ENCODE peak calls at places on chromosomes 13 and 19, in seven cellular contexts. W, I, C, H, S, P and T are unnamed samples.

GRCh38 chr19:45780448-45781281 is 1.6 kb downstream of the DMPK start:
- DNase-seq in W (no peak), I (no peak), C (no peak), H (no peak), S (no peak), P (no peak), T (no peak)

GRCh38 chr13:93758575-93758974 is 532.0 kb downstream of the GPC6 start:
- DNase-seq in W (no peak), I (no peak), C (no peak), H (no peak), S (no peak), P (no peak), T (no peak)

GRCh38 chr19:15538774-15539173 is 30.4 kb downstream of the CYP4F22 start:
- DNase-seq in W (no peak), I (no peak), C (no peak), H (no peak), S (no peak), P (no peak), T (no peak)

GRCh38 chr13:50592412-50593145 is 250.9 kb downstream of the DLEU7 start:
- DNase-seq in W (no peak), I (no peak), C (no peak), H (no peak), S (no peak), P (no peak), T (no peak)

GRCh38 chr13:101916758-101917474 is 464.4 kb downstream of the ITGBL1 start:
- DNase-seq in W (no peak), I (no peak), C (no peak), H (no peak), S (peak), P (no peak), T (no peak)

GRCh38 chr19:37691881-37692504 is 27.6 kb downstream of the ZNF607 start:
- DNase-seq in W (peak), I (peak), C (peak), H (no peak), S (peak), P (peak), T (no peak)

GRCh38 chr13:80586356-80586755 is 245.4 kb upstream of the SPRY2 start:
- DNase-seq in W (no peak), I (no peak), C (no peak), H (no peak), S (no peak), P (no peak), T (no peak)

GRCh38 chr13:60788156-60788829 is 391.3 kb downstream of the TDRD3 start:
- DNase-seq in W (no peak), I (no peak), C (no peak), H (no peak), S (no peak), P (peak), T (no peak)

GRCh38 chr19:1271528-1272422 is 2.6 kb downstream of the CIRBP start:
- DNase-seq in W (no peak), I (no peak), C (no peak), H (no peak), S (no peak), P (no peak), T (no peak)

GRCh38 chr19:32322541-32322940 is 22.9 kb upstream of the ZNF507 start:
- DNase-seq in W (no peak), I (no peak), C (no peak), H (no peak), S (no peak), P (no peak), T (no peak)

GRCh38 chr19:14475251-14476073 is at the start of gene PTGER1:
- DNase-seq in W (peak), I (no peak), C (no peak), H (no peak), S (no peak), P (no peak), T (no peak)

GRCh38 chr19:29530549-29531457 is 5.0 kb downstream of the VSTM2B start:
- DNase-seq in W (no peak), I (no peak), C (no peak), H (no peak), S (no peak), P (no peak), T (no peak)

GRCh38 chr13:113404723-113405471 is 41.0 kb upstream of the GRTP1 start:
- DNase-seq in W (no peak), I (no peak), C (no peak), H (no peak), S (peak), P (no peak), T (peak)

GRCh38 chr13:40539954-40540706 is 126.3 kb downstream of the FOXO1 start:
- DNase-seq in W (no peak), I (no peak), C (peak), H (no peak), S (no peak), P (no peak), T (no peak)

GRCh38 chr19:5627395-5627904 is 4.6 kb downstream of the SAFB start:
- DNase-seq in W (no peak), I (no peak), C (no peak), H (no peak), S (no peak), P (peak), T (no peak)

GRCh38 chr19:15330801-15331418 is 1.4 kb downstream of the BRD4 start:
- DNase-seq in W (no peak), I (no peak), C (peak), H (no peak), S (no peak), P (no peak), T (no peak)

GRCh38 chr19:33767898-33768413 is 28.7 kb upstream of the KCTD15 start:
- DNase-seq in W (no peak), I (peak), C (peak), H (no peak), S (no peak), P (no peak), T (no peak)

GRCh38 chr19:55173717-55174409 is 6.2 kb downstream of the SYT5 start:
- DNase-seq in W (peak), I (no peak), C (peak), H (no peak), S (no peak), P (peak), T (no peak)

GRCh38 chr19:28446511-28446910 is 766.4 kb downstream of the UQCRFS1 start:
- DNase-seq in W (no peak), I (no peak), C (no peak), H (no peak), S (no peak), P (no peak), T (no peak)

GRCh38 chr19:28929026-28929425 is 283.9 kb downstream of the UQCRFS1 start:
- DNase-seq in W (no peak), I (no peak), C (no peak), H (no peak), S (no peak), P (no peak), T (no peak)

GRCh38 chr13:99686157-99686572 is 184.9 kb downstream of the TM9SF2 start:
- DNase-seq in W (no peak), I (no peak), C (no peak), H (no peak), S (no peak), P (peak), T (no peak)

GRCh38 chr19:58003153-58003828 is 671 bp upstream of the ZNF606 start:
- DNase-seq in W (no peak), I (no peak), C (no peak), H (no peak), S (no peak), P (peak), T (no peak)

GRCh38 chr13:51778407-51778806 is 25.6 kb downstream of the DHRS12 start:
- DNase-seq in W (no peak), I (no peak), C (no peak), H (no peak), S (no peak), P (no peak), T (no peak)

GRCh38 chr13:34561033-34561432 is 381.0 kb upstream of the NBEA start:
- DNase-seq in W (no peak), I (no peak), C (no peak), H (no peak), S (no peak), P (no peak), T (no peak)

GRCh38 chr13:30906411-30906990 is 430 bp downstream of the MEDAG start:
- DNase-seq in W (no peak), I (no peak), C (no peak), H (no peak), S (no peak), P (no peak), T (no peak)

GRCh38 chr19:4580021-4580901 is 20.8 kb upstream of the SEMA6B start:
- DNase-seq in W (no peak), I (no peak), C (no peak), H (no peak), S (no peak), P (no peak), T (no peak)

GRCh38 chr19:15463865-15464371 is 426 bp downstream of the RASAL3 start:
- DNase-seq in W (peak), I (no peak), C (no peak), H (no peak), S (no peak), P (no peak), T (no peak)

GRCh38 chr13:98575009-98575866 is 1.7 kb downstream of the STK24 start:
- DNase-seq in W (no peak), I (no peak), C (no peak), H (no peak), S (no peak), P (no peak), T (no peak)

GRCh38 chr13:94249512-94249911 is 230.0 kb downstream of the DCT start:
- DNase-seq in W (no peak), I (no peak), C (peak), H (no peak), S (peak), P (no peak), T (no peak)

GRCh38 chr13:32917504-32917903 is 98.7 kb upstream of the KL start:
- DNase-seq in W (no peak), I (no peak), C (no peak), H (no peak), S (no peak), P (no peak), T (no peak)

GRCh38 chr19:50427318-50427925 is 5.3 kb upstream of the MYBPC2 start:
- DNase-seq in W (no peak), I (no peak), C (no peak), H (no peak), S (no peak), P (no peak), T (no peak)

GRCh38 chr19:18157465-18158063 is 4.6 kb downstream of the PIK3R2 start:
- DNase-seq in W (no peak), I (no peak), C (no peak), H (peak), S (peak), P (no peak), T (peak)

GRCh38 chr19:15251749-15252397 is 19.6 kb upstream of the EPHX3 start:
- DNase-seq in W (no peak), I (peak), C (peak), H (no peak), S (no peak), P (peak), T (peak)

GRCh38 chr19:5719274-5719960 is 529 bp downstream of the LONP1 start:
- DNase-seq in W (peak), I (no peak), C (no peak), H (no peak), S (peak), P (no peak), T (peak)

GRCh38 chr19:57888494-57889231 is at the start of gene ZNF814:
- DNase-seq in W (peak), I (peak), C (peak), H (no peak), S (peak), P (peak), T (no peak)

GRCh38 chr13:80388506-80388905 is 47.6 kb upstream of the SPRY2 start:
- DNase-seq in W (no peak), I (no peak), C (no peak), H (no peak), S (no peak), P (no peak), T (peak)

GRCh38 chr13:36323951-36324566 is 22.1 kb downstream of the SPART start:
- DNase-seq in W (no peak), I (no peak), C (no peak), H (no peak), S (no peak), P (no peak), T (no peak)